ENCODE peak calls at places on chromosome 2, in seven cellular contexts. R is esophagus squamous epithelium, I is astrocyte of the cerebellum, H is GM10248, K is glutamatergic neuron, S is nephron progenitor cell, J is progenitor cell of endocrine pancreas. N is an unnamed sample.

GRCh38 chr2:12479042-12479601 is 237.6 kb upstream of the TRIB2 start:
- DNase-seq in R (no peak), S (no peak), K (no peak), I (no peak), H (no peak), J (no peak), N (no peak)

GRCh38 chr2:227655454-227655853 is 11.2 kb upstream of the SCYGR5 start:
- DNase-seq in H (peak; percentile 18), K (no peak), J (no peak), I (peak; percentile 34), S (no peak), R (no peak), N (no peak)

GRCh38 chr2:160035125-160035524 is 27.3 kb downstream of the PLA2R1 start:
- DNase-seq in H (no peak), R (no peak), J (no peak), K (no peak), I (no peak), S (no peak), N (no peak)

GRCh38 chr2:56130463-56131070 is 53.2 kb upstream of the CCDC85A start:
- DNase-seq in K (peak; percentile 38), J (no peak), S (peak; percentile 27), I (peak; percentile 40), R (no peak), H (no peak), N (no peak)

GRCh38 chr2:207807516-207807915 is 37.8 kb upstream of the FZD5 start:
- DNase-seq in H (peak; percentile 56), I (no peak), J (no peak), S (no peak), K (no peak), R (no peak), N (peak; percentile 57)

GRCh38 chr2:221753401-221753800 is 181.3 kb upstream of the EPHA4 start:
- DNase-seq in R (no peak), H (no peak), I (no peak), S (no peak), K (no peak), J (no peak), N (no peak)

GRCh38 chr2:28547906-28548600 is 52.2 kb downstream of the PLB1 start:
- DNase-seq in S (no peak), H (no peak), K (no peak), I (no peak), J (no peak), R (no peak), N (no peak)

GRCh38 chr2:224847961-224848850 is 132.0 kb upstream of the CCDC195 start:
- DNase-seq in K (no peak), S (no peak), I (peak; percentile 66), H (no peak), R (no peak), J (no peak), N (no peak)

GRCh38 chr2:236956641-236957040 is 129.0 kb upstream of the COPS8 start:
- DNase-seq in K (no peak), J (no peak), S (no peak), H (no peak), R (no peak), I (no peak), N (no peak)

GRCh38 chr2:28348149-28348567 is 44.5 kb upstream of the FOSL2 start:
- DNase-seq in R (no peak), I (no peak), J (no peak), H (no peak), K (no peak), S (no peak), N (no peak)

GRCh38 chr2:50787636-50788035 is 244.3 kb downstream of the NRXN1 start:
- DNase-seq in J (no peak), I (no peak), S (no peak), R (no peak), H (no peak), K (no peak), N (no peak)

GRCh38 chr2:191318729-191319078 is 73.5 kb downstream of the MYO1B start:
- DNase-seq in I (peak; percentile 27), S (peak; percentile 32), K (no peak), R (no peak), J (no peak), H (no peak), N (no peak)

GRCh38 chr2:54081574-54081973 is 33.8 kb upstream of the ACYP2 start:
- DNase-seq in S (no peak), H (peak; percentile 75), I (no peak), J (no peak), K (no peak), R (no peak), N (peak; percentile 67)

GRCh38 chr2:84939426-84940087 is 31.4 kb upstream of the KCMF1 start:
- DNase-seq in K (no peak), S (no peak), R (no peak), I (no peak), J (no peak), H (peak; percentile 78), N (peak; percentile 73)

GRCh38 chr2:102310964-102311640 is at the start of gene IL1RL1:
- DNase-seq in R (no peak), J (no peak), H (no peak), I (no peak), S (no peak), K (no peak), N (no peak)

GRCh38 chr2:15940661-15941482 is 522 bp downstream of the MYCN start:
- DNase-seq in J (peak; percentile 15), I (no peak), H (no peak), R (no peak), S (peak; percentile 43), K (peak; percentile 60), N (peak; percentile 40)

DNA sequence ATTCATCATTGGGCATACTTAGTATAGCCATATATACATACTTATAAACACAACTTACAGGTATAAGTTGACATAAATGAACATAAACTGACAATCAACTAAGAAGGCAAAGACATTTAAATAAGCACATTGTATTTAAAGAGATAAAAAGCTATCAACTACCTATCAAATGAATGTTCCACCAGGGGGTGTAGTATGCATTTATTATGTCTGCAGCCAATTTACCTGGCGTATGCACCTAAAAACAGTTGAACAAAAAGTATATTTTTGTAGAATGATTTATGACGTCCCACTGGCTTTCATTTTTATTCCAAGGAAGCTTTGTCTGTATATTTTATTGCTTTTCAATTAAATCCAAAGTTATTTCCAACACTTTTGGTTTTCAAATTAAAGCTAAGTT is 323.5 kb downstream of the AFF3 start:
- DNase-seq in R (no peak), K (no peak), I (no peak), J (no peak), H (no peak), S (no peak), N (no peak)
- TF ChIP-seq CTCF in R (no peak), K (no peak), I (peak; percentile 16), J (peak; percentile 29), H (no peak), S (no peak), N (no peak)

GRCh38 chr2:64867253-64867996 is 121.8 kb upstream of the SLC1A4 start:
- DNase-seq in I (no peak), S (no peak), R (no peak), J (no peak), H (no peak), K (no peak), N (no peak)

GRCh38 chr2:64865073-64865830 is 123.9 kb upstream of the SLC1A4 start:
- DNase-seq in K (peak; percentile 72), J (peak; percentile 61), H (peak; percentile 87), I (no peak), R (no peak), S (peak; percentile 69), N (peak; percentile 90)

GRCh38 chr2:64866797-64867196 is 122.4 kb upstream of the SLC1A4 start:
- DNase-seq in S (no peak), J (no peak), I (peak; percentile 71), R (no peak), K (no peak), H (no peak), N (no peak)

GRCh38 chr2:64863097-64863820 is 125.9 kb upstream of the SLC1A4 start:
- DNase-seq in I (no peak), R (no peak), S (no peak), H (no peak), J (no peak), K (no peak), N (no peak)

GRCh38 chr2:64865831-64866146 is 123.4 kb upstream of the SLC1A4 start:
- DNase-seq in R (no peak), H (no peak), K (no peak), I (no peak), J (no peak), S (no peak), N (no peak)
- TF ChIP-seq CTCF in R (no peak), H (no peak), K (peak; percentile 32), I (no peak), J (peak; percentile 7), S (no peak), N (no peak)

DNA sequence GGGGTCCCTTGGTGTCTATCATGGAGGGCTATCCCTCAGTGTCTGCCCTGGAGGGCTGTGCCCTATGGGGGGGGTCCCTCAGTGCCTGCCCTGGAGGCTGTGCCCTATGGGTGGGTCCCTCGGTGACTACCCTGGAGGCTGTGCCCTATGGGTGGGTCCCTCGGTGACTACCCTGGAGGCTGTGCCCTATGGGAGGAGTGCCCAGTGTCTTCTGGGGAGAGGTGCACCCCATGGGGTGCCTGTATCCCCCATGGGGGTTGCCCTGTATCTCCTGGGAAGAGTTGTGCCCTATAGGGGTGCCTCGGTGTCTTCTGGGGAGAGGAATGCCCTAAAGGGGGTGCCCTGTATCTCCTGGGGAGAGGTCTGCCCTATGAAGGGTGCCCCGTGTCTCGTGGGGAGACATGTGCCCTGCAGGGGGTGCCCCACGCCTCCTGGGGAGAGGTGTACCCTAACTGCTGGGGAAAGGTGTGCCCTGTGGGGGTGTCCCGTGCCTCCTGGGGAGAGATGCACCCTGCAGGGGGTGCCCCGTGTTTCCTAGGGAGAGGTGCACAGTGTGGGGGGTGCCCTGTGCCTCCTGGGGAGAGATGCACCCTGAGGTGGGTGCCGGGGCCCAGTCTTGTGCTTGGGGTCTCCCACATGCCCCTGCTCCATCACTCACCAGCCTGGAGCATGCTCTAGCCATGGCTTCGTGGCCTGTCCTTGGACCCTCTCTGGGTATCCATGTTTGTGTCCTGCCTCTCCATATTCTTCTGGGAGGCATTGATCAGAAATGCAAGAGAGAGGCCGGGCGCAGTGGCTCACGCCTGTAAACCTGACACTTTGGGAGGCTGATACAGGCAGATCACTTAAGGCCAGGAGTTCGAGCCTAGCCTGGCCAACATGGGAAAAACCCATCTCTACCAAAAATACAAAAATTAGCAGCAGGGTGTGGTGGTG is 215.6 kb downstream of the HDAC4 start:
- DNase-seq in K (peak; percentile 6), J (no peak), I (no peak), R (no peak), S (no peak), H (no peak), N (no peak)
- TF ChIP-seq CTCF in K (no peak), J (no peak), I (no peak), R (no peak), S (no peak), H (no peak), N (no peak)

DNA sequence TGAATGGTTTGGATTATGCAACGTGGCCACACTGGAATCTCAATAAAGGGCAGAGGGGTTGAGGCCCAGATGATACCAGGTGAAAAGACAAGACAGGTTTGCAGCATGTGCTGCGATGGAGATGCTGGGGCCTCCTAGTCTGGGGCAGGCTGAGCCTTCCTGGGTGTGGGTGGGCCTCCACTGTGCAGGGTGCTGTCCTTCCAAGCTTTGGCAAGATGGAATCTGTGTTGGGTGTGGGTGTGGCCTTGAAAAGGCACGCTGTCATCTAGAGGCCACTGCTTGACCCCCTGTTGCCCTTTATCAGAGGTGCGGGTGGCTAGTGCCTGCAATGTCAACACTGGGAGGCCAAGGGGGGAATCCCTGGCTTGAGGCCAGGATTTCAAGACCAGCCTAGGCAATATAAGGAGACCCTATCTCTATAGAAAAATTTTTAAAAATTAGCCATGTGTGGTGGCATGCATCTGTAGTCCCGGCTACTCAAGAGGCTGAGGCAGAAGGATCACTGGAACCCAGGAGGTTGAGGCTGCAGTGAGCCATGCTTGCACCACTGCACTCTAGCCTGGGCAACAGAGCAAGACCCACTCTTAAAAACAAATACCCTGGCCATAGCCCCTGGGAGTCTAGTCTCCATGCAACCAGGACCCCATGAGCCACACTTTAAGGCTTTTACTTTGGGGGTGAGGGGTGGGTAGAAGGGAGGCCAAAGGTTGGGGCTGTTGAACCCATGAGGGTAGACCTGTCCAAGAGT is 13.8 kb downstream of the RRM2 start:
- DNase-seq in S (no peak), H (no peak), R (no peak), K (no peak), I (no peak), J (no peak), N (peak; percentile 7)
- TF ChIP-seq CTCF in S (no peak), H (no peak), R (no peak), K (no peak), I (no peak), J (no peak), N (no peak)

N was measured in GM13976.